ENCODE peak calls at places on chromosome 21, in nine cellular contexts. O is osteoblast; K is CD4-positive, alpha-beta T cell; D is IMR-90; P is lung; E is hepatocyte; X is HepG2; M is dorsolateral prefrontal cortex; Z is CD8-positive, alpha-beta T cell. A is an unnamed sample.
A peak's percentile ranks its signal among the peaks of the same experiment; 100 is the strongest.

GRCh38 chr21:28632718-28633408 is 359.8 kb downstream of the LTN1 start:
- DNase-seq in K (no peak), X (no peak), E (no peak), O (peak; percentile 36), Z (no peak), D (peak; percentile 83), M (no peak), P (no peak), A (no peak)

GRCh38 chr21:36701912-36702621 is 3.2 kb downstream of the SIM2 start:
- DNase-seq in O (peak; percentile 79), D (peak; percentile 64), M (no peak), Z (no peak), X (no peak), E (no peak), K (no peak), P (no peak), A (no peak)

GRCh38 chr21:39159342-39160063 is 23.7 kb downstream of the PSMG1 start:
- DNase-seq in Z (no peak), D (peak; percentile 59), K (no peak), E (no peak), P (no peak), O (peak; percentile 89), M (no peak), X (no peak), A (no peak)

GRCh38 chr21:43283136-43283924 is 114.5 kb downstream of the CRYAA start:
- DNase-seq in X (no peak), Z (no peak), E (no peak), M (no peak), P (no peak), K (no peak), O (peak; percentile 22), D (no peak), A (no peak)

GRCh38 chr21:26845066-26845749 is at the start of gene ADAMTS1:
- DNase-seq in D (peak; percentile 92), O (peak; percentile 93), K (no peak), Z (peak; percentile 18), M (peak; percentile 94), P (peak; percentile 86), E (peak; percentile 95), X (peak; percentile 4), A (peak; percentile 87)

GRCh38 chr21:15097580-15097979 is 32.8 kb upstream of the NRIP1 start:
- DNase-seq in M (no peak), O (no peak), Z (no peak), X (no peak), P (no peak), K (no peak), E (no peak), D (no peak), A (no peak)

GRCh38 chr21:32240708-32241433 is 38.0 kb downstream of the MIS18A start:
- DNase-seq in P (no peak), D (peak; percentile 54), O (no peak), Z (no peak), M (no peak), X (no peak), E (no peak), K (no peak), A (no peak)

GRCh38 chr21:17512245-17513213 is at the start of gene CXADR:
- DNase-seq in K (peak; percentile 75), P (peak; percentile 86), E (peak; percentile 97), X (peak; percentile 89), O (peak; percentile 82), Z (peak; percentile 69), D (no peak), M (peak; percentile 78), A (peak; percentile 55)

GRCh38 chr21:22725436-22725835 is 1727.2 kb downstream of the NCAM2 start:
- DNase-seq in E (no peak), D (no peak), X (no peak), K (no peak), O (no peak), Z (no peak), M (no peak), P (no peak), A (no peak)

GRCh38 chr21:36499578-36500471 is 19.9 kb upstream of the CLDN14 start:
- DNase-seq in O (peak; percentile 93), M (no peak), D (no peak), Z (no peak), P (no peak), K (no peak), X (no peak), E (no peak), A (no peak)

GRCh38 chr21:27371688-27372331 is 404.9 kb upstream of the ADAMTS5 start:
- DNase-seq in P (no peak), K (no peak), Z (no peak), M (no peak), E (no peak), D (peak; percentile 71), X (no peak), O (no peak), A (no peak)

GRCh38 chr21:15139881-15140280 is 75.1 kb upstream of the NRIP1 start:
- DNase-seq in K (no peak), O (no peak), M (no peak), Z (no peak), D (no peak), X (no peak), E (no peak), P (no peak), A (no peak)

GRCh38 chr21:8989883-8990325 is 1531.5 kb upstream of the TPTE start:
- DNase-seq in M (no peak), O (peak; percentile 62), K (no peak), P (no peak), E (no peak), D (no peak), X (peak; percentile 96), Z (no peak), A (no peak)

GRCh38 chr21:39124852-39125251 is 58.4 kb downstream of the PSMG1 start:
- DNase-seq in P (peak; percentile 5), E (no peak), M (no peak), Z (no peak), D (no peak), X (no peak), K (no peak), O (no peak), A (no peak)

GRCh38 chr21:38261851-38262250 is 5.1 kb downstream of the KCNJ15 start:
- DNase-seq in Z (no peak), P (no peak), M (no peak), K (no peak), E (no peak), D (peak; percentile 27), X (no peak), O (peak; percentile 21), A (no peak)

GRCh38 chr21:31732891-31733520 is 1.1 kb upstream of the SCAF4 start:
- DNase-seq in D (peak; percentile 35), M (no peak), X (peak; percentile 15), Z (peak; percentile 14), P (no peak), E (peak; percentile 23), O (peak; percentile 62), K (no peak), A (no peak)

GRCh38 chr21:37592496-37592895 is 225.9 kb downstream of the DYRK1A start:
- DNase-seq in O (peak; percentile 58), K (no peak), E (no peak), M (no peak), D (no peak), P (no peak), Z (no peak), X (no peak), A (no peak)

GRCh38 chr21:28884976-28885852 is 107.5 kb downstream of the LTN1 start:
- DNase-seq in E (peak; percentile 93), Z (peak; percentile 90), M (peak; percentile 79), K (peak; percentile 92), X (peak; percentile 82), O (peak; percentile 94), D (peak; percentile 92), P (peak; percentile 91), A (peak; percentile 78)

GRCh38 chr21:33348728-33349127 is 24.0 kb downstream of the IFNAR1 start:
- DNase-seq in Z (no peak), K (no peak), E (no peak), O (no peak), D (no peak), X (no peak), M (no peak), P (no peak), A (no peak)

GRCh38 chr21:30434033-30434631 is 4.1 kb downstream of the KRTAP13-4 start:
- DNase-seq in K (no peak), E (peak; percentile 48), Z (no peak), P (no peak), O (peak; percentile 14), X (no peak), M (no peak), D (no peak), A (no peak)

DNA sequence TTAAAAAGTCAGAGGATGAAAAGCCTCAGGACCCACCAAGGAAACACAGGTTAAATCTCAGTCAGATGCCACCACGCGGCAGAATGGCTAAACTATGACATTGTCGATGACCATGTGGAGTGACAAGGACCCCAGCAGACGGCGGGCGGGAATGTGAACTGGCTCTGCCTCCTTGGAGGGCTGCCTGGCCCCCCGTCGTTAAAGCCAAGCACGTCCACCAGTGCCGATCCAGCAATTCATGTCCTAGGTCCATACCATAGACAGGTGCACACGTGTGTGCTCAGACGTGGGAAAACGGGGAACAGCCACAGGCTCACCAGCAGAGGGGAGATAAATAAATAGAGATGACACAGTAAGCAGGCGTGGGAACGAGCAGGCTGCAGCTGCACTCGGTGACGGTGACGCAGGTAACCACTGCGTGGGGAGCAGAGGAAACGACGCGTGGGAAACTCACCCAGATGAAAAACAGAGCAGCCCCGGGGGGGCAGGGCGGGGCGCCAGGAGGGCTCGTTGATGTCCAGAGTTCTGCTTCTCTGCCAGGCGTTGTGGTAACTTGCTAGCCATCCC is 28.3 kb upstream of the PCBP3 start:
- DNase-seq in O (peak; percentile 37), K (peak; percentile 82), M (no peak), P (no peak), X (peak; percentile 23), E (no peak), Z (peak; percentile 80), D (peak; percentile 31), A (no peak)
- H3K27ac ChIP-seq in O (no peak overlapping the region), K (peak overlapping the region; percentile 71), M (no peak overlapping the region), P (no peak overlapping the region), X (no peak overlapping the region), E (no peak overlapping the region), Z (peak overlapping the region; percentile 55), D (no peak overlapping the region), A (no peak overlapping the region)

GRCh38 chr21:20802201-20802600 is 196.0 kb upstream of the NCAM2 start:
- DNase-seq in D (no peak), K (no peak), P (no peak), O (no peak), E (no peak), Z (no peak), M (peak; percentile 5), X (no peak), A (no peak)
- H3K27ac ChIP-seq in D (no peak overlapping the region), K (no peak overlapping the region), P (no peak overlapping the region), O (no peak overlapping the region), E (no peak overlapping the region), Z (no peak overlapping the region), M (peak overlapping the region; percentile 90), X (no peak overlapping the region), A (peak overlapping the region; percentile 89)

GRCh38 chr21:42239556-42239955 is 20.6 kb downstream of the ABCG1 start:
- DNase-seq in X (no peak), K (no peak), M (no peak), D (no peak), O (no peak), Z (no peak), P (no peak), E (no peak), A (no peak)
- H3K27ac ChIP-seq in X (no peak overlapping the region), K (no peak overlapping the region), M (no peak overlapping the region), D (no peak overlapping the region), O (no peak overlapping the region), Z (no peak overlapping the region), P (no peak overlapping the region), E (no peak overlapping the region), A (no peak overlapping the region)

GRCh38 chr21:34579411-34579810 is 35.5 kb downstream of the RCAN1 start:
- DNase-seq in X (no peak), Z (no peak), D (peak; percentile 86), M (no peak), K (no peak), E (no peak), O (no peak), P (no peak), A (no peak)
- H3K27ac ChIP-seq in X (no peak overlapping the region), Z (no peak overlapping the region), D (peak overlapping the region; percentile 52), M (no peak overlapping the region), K (no peak overlapping the region), E (no peak overlapping the region), O (peak overlapping the region; percentile 63), P (peak overlapping the region; percentile 97), A (no peak overlapping the region)

A was measured in caudate nucleus.